ENCODE peak calls at places on chromosomes 16 and 17, in eight cellular contexts. O is sigmoid colon, U is esophagus squamous epithelium, C is body of pancreas, K is A549, X is ovary, W is tibial nerve, V is Peyer's patch. P is an unnamed sample.

GRCh38 chr17:14935139-14935538 is 330.0 kb downstream of the PMP22 start:
- DNase-seq in O (no peak), U (no peak), C (no peak), K (no peak), X (no peak), W (no peak), V (no peak), P (no peak)

GRCh38 chr17:4806420-4806769 is 557 bp upstream of the PLD2 start:
- DNase-seq in O (no peak), U (no peak), C (peak; percentile 25), K (no peak), X (no peak), W (no peak), V (no peak), P (no peak)

GRCh38 chr17:76032073-76032779 is 5.1 kb upstream of the EVPL start:
- DNase-seq in O (no peak), U (no peak), C (peak; percentile 38), K (no peak), X (no peak), W (no peak), V (no peak), P (no peak)

GRCh38 chr16:700684-701584 is 4.7 kb downstream of the FBXL16 start:
- DNase-seq in O (no peak), U (no peak), C (no peak), K (no peak), X (no peak), W (no peak), V (no peak), P (no peak)

GRCh38 chr17:12953126-12953525 is 64.7 kb downstream of the ELAC2 start:
- DNase-seq in O (no peak), U (no peak), C (no peak), K (no peak), X (no peak), W (no peak), V (no peak), P (no peak)

GRCh38 chr17:33209671-33210070 is 83.4 kb downstream of the ASIC2 start:
- DNase-seq in O (no peak), U (no peak), C (no peak), K (peak; percentile 30), X (no peak), W (no peak), V (no peak), P (no peak)

GRCh38 chr16:11916524-11917285 is 949 bp upstream of the GSPT1 start:
- DNase-seq in O (no peak), U (no peak), C (peak; percentile 36), K (peak; percentile 87), X (no peak), W (no peak), V (peak; percentile 51), P (no peak)

GRCh38 chr16:27313422-27314160 is at the start of gene IL4R:
- DNase-seq in O (peak; percentile 88), U (no peak), C (peak; percentile 72), K (peak; percentile 80), X (peak; percentile 39), W (peak; percentile 33), V (peak; percentile 80), P (peak; percentile 74)

GRCh38 chr16:70331588-70332358 is 14.9 kb upstream of the DDX19A start:
- DNase-seq in O (no peak), U (no peak), C (no peak), K (no peak), X (no peak), W (no peak), V (no peak), P (no peak)

GRCh38 chr17:49146620-49147306 is 14.2 kb downstream of the B4GALNT2 start:
- DNase-seq in O (no peak), U (no peak), C (no peak), K (peak; percentile 83), X (no peak), W (no peak), V (no peak), P (no peak)

GRCh38 chr17:9234404-9234945 is 213.2 kb downstream of the NTN1 start:
- DNase-seq in O (no peak), U (no peak), C (no peak), K (no peak), X (no peak), W (no peak), V (no peak), P (no peak)

GRCh38 chr17:75352079-75352569 is 53.4 kb downstream of the GRB2 start:
- DNase-seq in O (no peak), U (no peak), C (peak; percentile 31), K (peak; percentile 24), X (no peak), W (no peak), V (no peak), P (no peak)

GRCh38 chr17:34647511-34647910 is 68.1 kb downstream of the TMEM132E start:
- DNase-seq in O (no peak), U (no peak), C (no peak), K (no peak), X (no peak), W (no peak), V (no peak), P (no peak)

DNA sequence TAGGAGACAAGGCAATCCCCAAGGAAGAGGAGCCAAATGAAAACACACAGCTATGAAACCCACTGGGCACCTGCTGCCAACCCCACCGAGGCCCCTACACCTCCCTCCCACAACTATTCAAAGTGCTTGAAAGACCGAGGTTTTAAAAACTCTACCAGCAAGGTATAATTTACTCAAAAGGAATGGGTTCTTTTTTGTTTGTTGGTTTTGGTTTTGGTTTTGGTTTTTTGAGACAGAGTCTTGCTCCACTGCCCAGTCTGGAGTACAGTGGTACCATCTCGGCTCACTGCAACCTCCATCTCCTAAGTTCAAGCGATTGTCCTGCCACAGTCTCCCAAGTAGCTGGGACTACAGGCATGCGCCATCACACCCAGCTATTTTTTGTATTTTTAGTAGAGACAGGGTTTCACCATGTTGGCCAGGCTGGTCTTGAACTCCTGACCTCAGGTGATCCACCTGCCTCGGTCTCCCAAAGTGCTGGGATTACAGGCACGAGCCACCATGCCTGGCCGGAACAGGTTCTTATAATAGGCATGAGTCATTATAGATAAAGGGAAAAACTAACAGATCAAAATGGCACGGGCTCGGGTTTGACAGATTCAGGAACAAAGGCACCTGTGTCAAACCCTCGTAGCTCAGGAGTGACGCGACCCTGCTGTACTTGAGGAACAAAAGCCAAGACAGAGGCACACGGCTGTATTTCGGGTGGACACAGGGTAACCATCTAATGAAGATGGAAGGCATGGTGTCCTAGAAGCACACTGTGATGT is 40.7 kb downstream of the COTL1 start:
- DNase-seq in O (no peak), U (no peak), C (no peak), K (no peak), X (no peak), W (no peak), V (no peak), P (no peak)
- TF ChIP-seq POLR2A in O (no peak), U (no peak), C (no peak), K (no peak), X (no peak), W (no peak), V (no peak), P (no peak)

DNA sequence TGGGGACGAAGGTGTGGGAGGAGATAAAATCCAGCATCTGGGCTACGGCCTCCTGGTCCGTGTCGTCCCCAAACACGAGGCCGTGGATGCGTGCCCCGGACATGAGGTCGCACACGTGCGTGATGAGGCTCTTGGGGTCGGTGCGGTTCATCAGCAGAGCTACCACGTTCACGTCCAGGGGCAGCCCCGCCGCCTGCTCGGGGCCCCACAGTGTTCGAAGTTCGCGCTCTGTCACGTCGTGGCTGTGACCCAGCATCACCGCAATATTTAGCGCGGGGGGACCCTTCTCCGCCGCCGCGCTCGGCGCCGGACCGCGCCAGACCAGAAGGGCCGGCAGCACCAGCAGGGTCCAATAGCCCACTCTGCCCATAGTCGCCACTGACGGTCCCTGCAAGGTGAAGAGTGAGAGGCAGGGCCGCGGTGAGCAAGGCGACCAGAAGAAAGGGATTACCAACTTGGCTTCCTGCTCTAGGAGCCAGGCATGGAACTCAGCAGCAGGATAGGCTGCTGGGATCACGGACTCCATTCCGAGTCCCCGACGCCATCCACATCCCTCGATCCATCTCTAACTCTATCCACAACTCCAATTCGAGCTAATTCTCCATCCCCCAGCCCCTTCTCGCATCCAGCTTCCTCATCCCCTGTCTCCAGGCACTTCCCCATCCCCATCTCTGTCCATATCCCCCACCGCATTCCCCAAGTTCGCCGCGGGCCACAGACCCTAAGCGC is 2.0 kb downstream of the GRIN2A start:
- DNase-seq in O (no peak), U (no peak), C (no peak), K (no peak), X (no peak), W (no peak), V (no peak), P (no peak)
- H3K4me3 ChIP-seq in O (no peak overlapping the region), U (no peak overlapping the region), C (no peak overlapping the region), K (no peak overlapping the region), X (no peak overlapping the region), W (no peak overlapping the region), V (no peak overlapping the region), P (no peak overlapping the region)

GRCh38 chr17:80203448-80204092 is 16.6 kb downstream of the SGSH start:
- DNase-seq in O (no peak), U (no peak), C (no peak), K (no peak), X (no peak), W (no peak), V (no peak), P (no peak)
- TF ChIP-seq CTCF in O (no peak), U (no peak), C (no peak), K (no peak), X (no peak), W (no peak), V (no peak), P (no peak)

GRCh38 chr16:89892635-89893034 is 19.2 kb downstream of the TCF25 start:
- DNase-seq in O (no peak), U (no peak), C (no peak), K (no peak), X (no peak), W (no peak), V (no peak), P (no peak)

GRCh38 chr16:89893642-89894548 is 20.5 kb downstream of the TCF25 start:
- DNase-seq in O (no peak), U (no peak), C (no peak), K (no peak), X (no peak), W (no peak), V (no peak), P (no peak)

GRCh38 chr16:89898201-89898967 is 20.3 kb upstream of the MC1R start:
- DNase-seq in O (peak; percentile 56), U (no peak), C (no peak), K (no peak), X (no peak), W (no peak), V (no peak), P (no peak)

GRCh38 chr16:89897204-89897603 is 21.5 kb upstream of the MC1R start:
- DNase-seq in O (no peak), U (no peak), C (no peak), K (no peak), X (no peak), W (no peak), V (no peak), P (no peak)

DNA sequence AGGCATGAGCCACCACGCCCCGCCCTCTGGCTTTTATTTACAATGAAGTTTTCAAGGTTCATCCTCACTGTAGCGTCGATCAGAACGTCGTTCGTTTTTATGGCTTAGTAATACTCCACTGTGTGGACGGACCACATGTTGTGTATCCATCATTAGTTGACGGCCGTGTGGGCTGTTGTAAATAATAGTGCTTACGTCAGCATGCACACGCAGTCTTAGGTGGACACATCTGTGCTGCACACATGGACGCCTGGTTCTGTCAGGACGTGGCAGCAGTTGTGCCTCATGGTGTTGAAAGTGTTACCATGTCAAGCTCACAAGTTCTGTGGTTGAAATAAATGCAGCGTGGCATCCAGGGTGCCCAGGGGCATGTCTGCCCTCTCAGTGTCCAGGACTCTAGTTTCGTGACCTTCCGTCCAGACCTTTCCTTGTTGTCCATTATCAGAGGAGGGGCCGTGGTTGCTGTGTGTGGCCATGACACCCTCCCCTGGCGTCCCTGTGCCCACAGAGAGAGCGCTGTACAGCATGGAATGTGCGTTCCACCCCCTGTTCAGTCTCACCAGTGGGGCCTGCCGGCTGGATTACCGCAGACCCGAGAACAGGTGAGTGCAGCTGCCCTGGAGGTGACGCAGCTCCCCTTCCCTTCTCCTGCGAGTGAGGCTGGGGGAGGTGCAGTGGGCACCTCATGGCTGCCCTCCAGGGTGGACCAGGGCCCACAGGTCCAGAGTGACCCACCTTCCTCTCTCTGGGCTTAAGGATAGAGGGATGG is 22.3 kb downstream of the TCF25 start:
- DNase-seq in O (no peak), U (no peak), C (no peak), K (no peak), X (no peak), W (no peak), V (no peak), P (no peak)
- TF ChIP-seq POLR2A in O (no peak), U (no peak), C (no peak), K (no peak), X (no peak), W (no peak), V (no peak), P (no peak)